ENCODE peak calls at places on chromosomes 11 and 22, in six cellular contexts. Y is stimulated activated CD4-positive, alpha-beta T cell treated with anti-CD3 and anti-CD28 coated beads, Interleukin-12 subunit alpha, Interleukin-12 subunit beta, amount 100 ng/mL, for 24 hours; T is NCI-H82; M is tibial artery; H is C1 segment of cervical spinal cord; J is A549. I is an unnamed sample.

GRCh38 chr22:20630873-20631617 is 123.6 kb downstream of the MED15 start:
- DNase-seq in Y (no peak), H (no peak), M (no peak), T (no peak), J (no peak), I (no peak)

GRCh38 chr11:75714211-75714610 is 3.4 kb upstream of the MOGAT2 start:
- DNase-seq in H (no peak), J (no peak), Y (no peak), M (no peak), T (no peak), I (no peak)

GRCh38 chr11:7577226-7577882 is 63.6 kb downstream of the PPFIBP2 start:
- DNase-seq in T (no peak), Y (no peak), J (no peak), M (peak), H (peak), I (peak)

GRCh38 chr11:87437844-87438223 is 400.1 kb downstream of the TMEM135 start:
- DNase-seq in H (no peak), Y (no peak), M (no peak), J (no peak), T (no peak), I (no peak)

GRCh38 chr11:74570266-74571061 is 21.9 kb upstream of the POLD3 start:
- DNase-seq in Y (peak), M (no peak), H (no peak), J (peak), T (peak), I (peak)

GRCh38 chr11:11149671-11150459 is 203.2 kb downstream of the CSNK2A3 start:
- DNase-seq in Y (no peak), H (no peak), M (no peak), J (no peak), T (no peak), I (no peak)

GRCh38 chr22:39463277-39463676 is 6.5 kb downstream of the MGAT3 start:
- DNase-seq in T (no peak), M (no peak), H (no peak), Y (no peak), J (no peak), I (no peak)

GRCh38 chr11:87007938-87008337 is 29.8 kb upstream of the TMEM135 start:
- DNase-seq in J (no peak), M (no peak), H (no peak), T (no peak), Y (no peak), I (no peak)

GRCh38 chr11:2525166-2525861 is 80.5 kb downstream of the KCNQ1 start:
- DNase-seq in M (peak), H (no peak), T (no peak), J (no peak), Y (no peak), I (no peak)

GRCh38 chr11:63840356-63841060 is 1.6 kb downstream of the MARK2 start:
- DNase-seq in M (no peak), Y (no peak), H (no peak), T (peak), J (no peak), I (no peak)

GRCh38 chr11:129639300-129639699 is 176.3 kb upstream of the TMEM45B start:
- DNase-seq in T (no peak), M (no peak), H (no peak), Y (peak), J (peak), I (no peak)

GRCh38 chr11:76141901-76142300 is 64.4 kb downstream of the WNT11 start:
- DNase-seq in T (no peak), H (no peak), Y (no peak), M (no peak), J (no peak), I (no peak)

GRCh38 chr11:1288426-1289151 is 20.8 kb downstream of the TOLLIP start:
- DNase-seq in H (no peak), Y (no peak), T (no peak), M (no peak), J (no peak), I (no peak)

GRCh38 chr11:93543292-93543977 is at the start of gene SMCO4:
- DNase-seq in H (peak), T (peak), J (peak), M (peak), Y (peak), I (peak)

GRCh38 chr22:37794376-37794775 is 13.4 kb upstream of the GCAT start:
- DNase-seq in T (no peak), Y (no peak), J (no peak), M (no peak), H (no peak), I (no peak)

GRCh38 chr11:122505304-122506006 is 150.1 kb upstream of the UBASH3B start:
- DNase-seq in Y (peak), J (peak), M (peak), T (peak), H (peak), I (peak)

GRCh38 chr22:37566903-37567798 is 6.9 kb downstream of the CDC42EP1 start:
- DNase-seq in Y (peak), T (peak), H (peak), M (peak), J (peak), I (peak)

I was measured in lower leg skin.